ENCODE peak calls at places on chromosomes 16 and 17, in ten cellular contexts. N, I, E, Q, S, Y, D, J, W and U are unnamed samples.

GRCh38 chr17:16878547-16879100 is 93.3 kb downstream of the TNFRSF13B start:
- DNase-seq in N (no peak), D (no peak), I (no peak), E (no peak), Q (no peak), Y (no peak), J (no peak), W (no peak), S (no peak), U (no peak)

GRCh38 chr16:73483076-73483791 is 435.3 kb upstream of the ZFHX3 start:
- DNase-seq in J (no peak), E (no peak), S (no peak), I (no peak), Q (no peak), W (no peak), Y (no peak), D (no peak), N (peak), U (no peak)

GRCh38 chr17:35006345-35006744 is 26.0 kb downstream of the LIG3 start:
- DNase-seq in J (no peak), I (no peak), E (no peak), N (no peak), W (no peak), Q (no peak), D (no peak), S (no peak), Y (no peak), U (no peak)

GRCh38 chr17:70855401-70856054 is 686.2 kb downstream of the KCNJ2 start:
- DNase-seq in E (no peak), Y (no peak), I (no peak), Q (no peak), S (no peak), N (no peak), J (no peak), D (no peak), W (no peak), U (no peak)

GRCh38 chr17:18262641-18263040 is 2.2 kb downstream of the MIEF2 start:
- DNase-seq in Y (no peak), E (no peak), S (no peak), W (no peak), Q (no peak), J (peak), D (no peak), I (peak), N (no peak), U (no peak)

GRCh38 chr16:81650982-81651562 is 128.0 kb upstream of the PLCG2 start:
- DNase-seq in S (no peak), Y (peak), N (no peak), W (no peak), E (no peak), J (peak), Q (peak), I (no peak), D (no peak), U (no peak)

GRCh38 chr17:6995500-6996255 is at the start of gene ALOX12:
- DNase-seq in Q (no peak), E (no peak), I (no peak), W (no peak), D (no peak), Y (no peak), S (no peak), J (no peak), N (no peak), U (no peak)

GRCh38 chr17:1298616-1299015 is 19.2 kb downstream of the TRARG1 start:
- DNase-seq in E (no peak), D (no peak), J (no peak), N (no peak), Y (no peak), Q (no peak), W (no peak), S (no peak), I (no peak), U (no peak)

GRCh38 chr17:78106211-78106610 is 22.3 kb downstream of the TMC6 start:
- DNase-seq in N (no peak), Y (no peak), W (no peak), I (no peak), J (no peak), S (no peak), E (no peak), Q (no peak), D (no peak), U (no peak)

GRCh38 chr17:29292992-29293889 is 707 bp downstream of the NUFIP2 start:
- DNase-seq in W (no peak), D (no peak), E (peak), N (peak), I (peak), Y (peak), J (peak), S (peak), Q (peak), U (peak)

GRCh38 chr17:66985338-66985737 is 20.8 kb downstream of the CACNG4 start:
- DNase-seq in N (no peak), Y (no peak), J (no peak), W (no peak), E (peak), I (no peak), Q (no peak), D (no peak), S (no peak), U (no peak)

GRCh38 chr16:71626858-71627213 is 852 bp downstream of the MARVELD3 start:
- DNase-seq in D (no peak), N (no peak), J (no peak), Y (no peak), Q (no peak), E (no peak), I (no peak), W (no peak), S (no peak), U (no peak)

GRCh38 chr17:13030459-13031305 is 12.9 kb upstream of the ELAC2 start:
- DNase-seq in Q (peak), I (no peak), S (peak), D (no peak), E (peak), N (no peak), Y (peak), J (no peak), W (no peak), U (no peak)

GRCh38 chr16:66476328-66477027 is 49.4 kb downstream of the BEAN1 start:
- DNase-seq in D (no peak), E (no peak), Y (no peak), W (no peak), Q (no peak), J (no peak), I (no peak), N (peak), S (peak), U (peak)

GRCh38 chr16:9092282-9092962 is 978 bp downstream of the HAPSTR1 start:
- DNase-seq in Y (no peak), J (peak), I (no peak), W (no peak), N (no peak), D (no peak), E (peak), Q (peak), S (peak), U (peak)

GRCh38 chr17:82935944-82936767 is 96.3 kb upstream of the ZNF750 start:
- DNase-seq in J (peak), I (peak), E (no peak), W (no peak), Y (no peak), Q (no peak), S (no peak), D (no peak), N (no peak), U (peak)

GRCh38 chr16:73253922-73254480 is 206.1 kb upstream of the ZFHX3 start:
- DNase-seq in Y (no peak), Q (no peak), I (no peak), N (no peak), E (no peak), S (no peak), D (no peak), W (no peak), J (no peak), U (no peak)

GRCh38 chr17:56110463-56111138 is 42.7 kb upstream of the ANKFN1 start:
- DNase-seq in Q (no peak), E (no peak), W (no peak), J (no peak), N (no peak), Y (no peak), I (no peak), S (peak), D (no peak), U (no peak)

GRCh38 chr16:84141143-84141670 is 3.8 kb downstream of the HSDL1 start:
- DNase-seq in N (no peak), Y (no peak), S (peak), E (no peak), D (no peak), Q (no peak), J (no peak), W (no peak), I (no peak), U (no peak)

GRCh38 chr17:51185763-51186332 is 19.6 kb downstream of the NME2 start:
- DNase-seq in Y (no peak), W (no peak), Q (no peak), J (no peak), E (no peak), N (no peak), I (no peak), D (no peak), S (no peak), U (no peak)
- TF ChIP-seq CTCF in Y (no peak), W (no peak), Q (no peak), J (no peak), E (no peak), N (no peak), I (no peak), D (no peak), S (no peak), U (no peak)

GRCh38 chr17:79109584-79109983 is 35.0 kb downstream of the ENGASE start:
- DNase-seq in N (no peak), E (no peak), I (no peak), W (no peak), S (no peak), Q (no peak), Y (no peak), D (no peak), J (no peak), U (no peak)
- TF ChIP-seq CTCF in N (no peak), E (no peak), I (no peak), W (peak), S (peak), Q (no peak), Y (no peak), D (no peak), J (no peak), U (peak)

GRCh38 chr17:30975042-30975820 is 4.4 kb downstream of the RNF135 start:
- DNase-seq in S (no peak), J (no peak), I (no peak), Y (no peak), W (no peak), E (no peak), D (no peak), Q (no peak), N (no peak), U (no peak)

GRCh38 chr17:30969989-30970680 is 704 bp upstream of the RNF135 start:
- DNase-seq in W (no peak), I (no peak), S (no peak), Y (no peak), Q (no peak), N (no peak), E (peak), D (no peak), J (no peak), U (no peak)

DNA sequence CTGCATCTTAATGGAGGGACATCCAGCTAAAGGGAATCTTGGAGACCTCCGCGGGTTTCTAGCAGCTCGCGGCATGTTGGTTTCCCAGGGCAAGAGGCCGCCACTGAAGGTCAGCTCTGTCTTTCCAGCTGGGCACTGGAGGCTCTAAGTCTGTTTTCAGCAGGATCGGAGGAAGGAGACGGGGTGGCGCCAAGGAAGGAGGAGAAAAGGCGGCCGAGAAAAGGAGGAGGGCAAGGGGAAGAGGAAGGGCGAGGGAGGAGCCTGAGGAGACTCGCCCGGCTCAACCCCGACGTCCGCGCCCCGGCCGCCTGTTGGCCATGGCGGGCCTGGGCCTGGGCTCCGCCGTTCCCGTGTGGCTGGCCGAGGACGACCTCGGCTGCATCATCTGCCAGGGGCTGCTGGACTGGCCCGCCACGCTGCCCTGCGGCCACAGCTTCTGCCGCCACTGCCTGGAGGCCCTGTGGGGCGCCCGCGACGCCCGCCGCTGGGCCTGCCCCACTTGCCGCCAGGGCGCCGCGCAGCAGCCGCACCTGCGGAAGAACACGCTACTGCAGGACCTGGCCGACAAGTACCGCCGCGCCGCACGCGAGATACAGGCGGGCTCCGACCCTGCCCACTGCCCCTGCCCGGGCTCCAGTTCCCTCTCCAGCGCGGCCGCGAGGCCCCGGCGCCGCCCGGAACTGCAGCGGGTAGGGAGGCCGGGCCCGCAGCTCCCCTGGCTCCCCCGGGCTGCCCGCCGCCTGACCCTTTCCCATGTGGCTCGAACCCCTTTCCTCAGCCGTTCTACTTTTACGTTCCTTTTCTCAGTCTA is at the start of gene RNF135:
- DNase-seq in E (peak), I (peak), Y (peak), N (peak), S (peak), Q (peak), J (peak), W (peak), D (no peak), U (peak)
- TF ChIP-seq CTCF in E (no peak), I (peak), Y (peak), N (peak), S (no peak), Q (peak), J (peak), W (no peak), D (no peak), U (peak)

GRCh38 chr17:3447625-3448024 is 14.0 kb upstream of the OR1E2 start:
- DNase-seq in N (no peak), Q (no peak), Y (no peak), W (no peak), J (no peak), S (peak), I (no peak), D (no peak), E (no peak), U (no peak)
- TF ChIP-seq CTCF in N (no peak), Q (no peak), Y (no peak), W (no peak), J (no peak), S (peak), I (no peak), D (no peak), E (no peak), U (no peak)

DNA sequence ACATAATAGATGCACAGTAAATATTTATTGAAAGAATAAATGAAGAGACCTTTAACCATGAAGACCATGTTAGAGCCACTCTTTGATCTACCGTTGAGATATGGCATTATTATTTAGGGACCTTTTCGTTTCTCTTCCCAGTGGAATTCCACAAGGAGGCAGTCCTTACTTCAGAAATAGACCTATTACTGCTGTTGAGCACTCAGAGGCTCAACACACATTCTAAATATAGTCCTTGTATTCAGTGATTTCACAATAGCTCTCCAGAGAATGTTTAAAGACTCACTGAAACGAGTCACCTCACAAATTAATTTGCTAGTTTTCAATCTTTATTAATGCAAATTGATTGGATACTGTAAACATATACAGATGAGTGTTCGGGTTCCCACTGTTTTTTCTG is 603.8 kb downstream of the CDH8 start:
- DNase-seq in W (no peak), E (no peak), Y (no peak), S (no peak), I (no peak), N (no peak), Q (no peak), J (no peak), D (no peak), U (no peak)
- TF ChIP-seq CTCF in W (no peak), E (no peak), Y (no peak), S (no peak), I (peak), N (peak), Q (no peak), J (no peak), D (no peak), U (peak)

DNA sequence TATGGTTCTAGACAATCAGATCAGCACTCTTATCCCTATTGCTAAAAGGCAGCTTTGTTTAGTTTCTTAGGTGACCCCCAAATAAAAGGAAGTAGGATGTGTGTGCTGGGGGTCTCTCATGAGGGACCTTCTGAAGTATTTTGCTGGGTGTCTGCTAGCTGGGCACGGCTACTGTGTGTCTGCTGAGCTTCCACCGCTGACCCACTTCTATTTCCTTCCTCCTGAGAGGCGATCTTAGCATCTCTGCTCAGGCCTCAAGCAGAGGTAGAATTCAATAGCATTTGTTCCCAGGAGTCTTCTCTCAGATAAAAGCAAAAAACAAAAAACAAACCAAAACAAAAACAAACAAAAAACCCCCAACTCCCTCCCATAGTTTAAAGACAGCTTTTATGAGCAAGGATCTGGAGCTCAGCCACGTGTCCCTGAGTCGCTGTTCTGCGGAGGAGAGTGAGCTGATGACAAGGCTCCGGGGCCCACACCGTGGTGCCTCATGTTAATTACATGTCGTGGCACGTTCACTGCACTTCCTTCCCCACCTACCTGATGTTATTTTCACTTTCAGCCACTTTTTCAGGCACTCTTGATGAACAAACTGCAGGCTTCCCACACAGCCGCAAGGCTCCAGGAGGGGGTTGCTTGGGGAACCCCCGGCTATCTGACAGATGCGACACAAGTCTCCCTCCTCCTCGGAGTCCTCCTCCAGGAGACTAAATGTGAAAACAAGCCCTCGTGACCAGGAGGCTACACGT is 83.5 kb downstream of the MARCHF10 start:
- DNase-seq in S (no peak), Q (no peak), N (no peak), D (no peak), J (no peak), I (no peak), W (no peak), Y (no peak), E (peak), U (no peak)
- TF ChIP-seq CTCF in S (no peak), Q (no peak), N (no peak), D (no peak), J (no peak), I (no peak), W (no peak), Y (no peak), E (no peak), U (no peak)

GRCh38 chr16:29950806-29951461 is 10.9 kb upstream of the TMEM219 start:
- DNase-seq in D (no peak), I (no peak), Y (no peak), Q (no peak), S (no peak), N (no peak), J (no peak), E (no peak), W (no peak), U (no peak)

GRCh38 chr16:29947897-29948296 is 14.0 kb upstream of the TMEM219 start:
- DNase-seq in Y (no peak), E (no peak), I (no peak), J (no peak), Q (no peak), N (no peak), W (no peak), S (no peak), D (no peak), U (no peak)

DNA sequence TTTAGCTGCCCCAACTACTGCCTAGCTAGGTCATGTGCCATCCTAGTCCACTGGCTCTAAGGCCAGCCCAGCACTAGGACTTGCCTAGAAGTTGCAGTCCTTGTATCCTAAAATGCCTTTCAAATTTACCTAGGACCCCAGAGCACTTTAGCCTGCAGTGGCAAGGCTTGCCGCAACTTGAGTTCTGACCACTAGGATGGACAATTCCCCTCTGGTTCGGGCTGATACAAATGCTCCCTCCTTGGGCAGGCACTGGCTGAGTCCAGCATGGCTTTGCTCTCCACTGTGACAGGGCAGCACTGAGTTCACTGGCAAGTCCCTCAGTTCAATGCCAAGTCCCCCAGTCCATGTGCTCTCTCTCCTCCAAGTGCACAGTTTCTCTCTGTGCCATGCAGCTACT is 9.9 kb upstream of the TMEM219 start:
- DNase-seq in Q (no peak), S (peak), E (no peak), I (no peak), D (no peak), W (no peak), N (no peak), Y (no peak), J (no peak), U (no peak)
- TF ChIP-seq CTCF in Q (no peak), S (no peak), E (no peak), I (no peak), D (no peak), W (no peak), N (no peak), Y (no peak), J (no peak), U (peak)